ENCODE peak calls at places on chromosomes 2 and 18, in ten cellular contexts. C is NCI-H2081, I is B cell, T is HEK293T, K is NCI-H774, D is NCI-H2171 treated with DMSO at 0.1 percent for 48 hours, G is GM20000, U is globus pallidus, A is NCI-H460, J is hypothalamus. O is an unnamed sample.

GRCh38 chr2:226440119-226440917 is 359.3 kb downstream of the IRS1 start:
- DNase-seq in K (no peak), C (no peak), A (peak; percentile 37), I (no peak), T (no peak), G (no peak), U (no peak), D (no peak), J (no peak), O (no peak)

GRCh38 chr18:79385749-79386341 is 9.9 kb upstream of the NFATC1 start:
- DNase-seq in G (peak; percentile 48), T (no peak), U (no peak), D (peak; percentile 66), J (no peak), I (no peak), A (no peak), C (no peak), K (no peak), O (no peak)

GRCh38 chr18:54883816-54884604 is 55.7 kb downstream of the RAB27B start:
- DNase-seq in G (no peak), K (no peak), A (no peak), U (no peak), J (no peak), D (no peak), T (no peak), I (no peak), C (no peak), O (no peak)

GRCh38 chr18:26549103-26549485 is 741 bp upstream of the KCTD1 start:
- DNase-seq in J (no peak), T (peak; percentile 56), A (peak; percentile 22), D (peak; percentile 33), K (no peak), I (no peak), G (peak; percentile 66), U (peak; percentile 21), C (no peak), O (peak; percentile 39)

GRCh38 chr2:182868423-182868822 is 2.0 kb upstream of the FRZB start:
- DNase-seq in T (no peak), I (no peak), G (no peak), U (no peak), J (no peak), A (no peak), K (no peak), C (no peak), D (peak; percentile 76), O (no peak)

GRCh38 chr18:28767781-28768211 is 590.9 kb upstream of the CDH2 start:
- DNase-seq in J (no peak), K (no peak), D (no peak), G (no peak), C (no peak), A (no peak), I (no peak), U (no peak), T (no peak), O (no peak)

GRCh38 chr2:43258547-43259156 is 32.2 kb upstream of the ZFP36L2 start:
- DNase-seq in U (no peak), K (no peak), T (no peak), C (no peak), A (no peak), D (no peak), I (no peak), J (no peak), G (no peak), O (no peak)

GRCh38 chr2:8475349-8476045 is 206.4 kb upstream of the ID2 start:
- DNase-seq in A (no peak), U (no peak), K (peak; percentile 31), I (no peak), G (peak; percentile 58), D (no peak), J (no peak), C (no peak), T (no peak), O (peak; percentile 69)

O was measured in GM06990.